ENCODE peak calls at places on chromosomes 12 and 14, in eight cellular contexts. U is GM23248, O is GM23338, M is HCT116, E is neural progenitor cell, N is SK-N-SH, D is MM.1S, J is hepatocyte. Q is an unnamed sample. For H3K4me1, the result is how much of the 10 kb centered on the place peaks cover.

GRCh38 chr12:20946732-20947131 is 136.2 kb downstream of the SLCO1B3 start:
- DNase-seq in U (peak), O (peak), M (peak), E (peak), N (peak), D (peak), J (peak), Q (peak)

GRCh38 chr12:69459477-69459876 is 10.7 kb upstream of the FRS2 start:
- DNase-seq in U (no peak), O (no peak), M (no peak), E (no peak), N (no peak), D (no peak), J (no peak), Q (no peak)

GRCh38 chr12:112803620-112804279 is 12.2 kb downstream of the RPH3A start:
- DNase-seq in U (no peak), O (peak), M (no peak), E (no peak), N (no peak), D (no peak), J (no peak), Q (no peak)

GRCh38 chr12:29148065-29148957 is 767 bp upstream of the FAR2 start:
- DNase-seq in U (peak), O (no peak), M (no peak), E (peak), N (peak), D (no peak), J (peak), Q (no peak)

GRCh38 chr14:89378119-89378518 is 38.9 kb downstream of the FOXN3 start:
- DNase-seq in U (peak), O (no peak), M (no peak), E (no peak), N (no peak), D (no peak), J (no peak), Q (no peak)

GRCh38 chr12:17296882-17297281 is 690.9 kb upstream of the LMO3 start:
- DNase-seq in U (no peak), O (no peak), M (no peak), E (no peak), N (no peak), D (no peak), J (no peak), Q (no peak)

GRCh38 chr14:103185051-103186027 is 62.1 kb downstream of the TNFAIP2 start:
- DNase-seq in U (peak), O (peak), M (peak), E (peak), N (peak), D (peak), J (peak), Q (peak)

GRCh38 chr14:90756755-90757345 is 59.4 kb downstream of the TTC7B start:
- DNase-seq in U (no peak), O (peak), M (no peak), E (peak), N (no peak), D (no peak), J (no peak), Q (peak)

GRCh38 chr12:53785161-53785560 is 33.4 kb upstream of the CISTR start:
- DNase-seq in U (no peak), O (no peak), M (no peak), E (no peak), N (no peak), D (no peak), J (no peak), Q (no peak)

GRCh38 chr12:89098390-89099102 is 253.8 kb downstream of the DUSP6 start:
- DNase-seq in U (peak), O (peak), M (no peak), E (peak), N (peak), D (no peak), J (peak), Q (no peak)

GRCh38 chr12:28443337-28443736 is 253.1 kb downstream of the CCDC91 start:
- DNase-seq in U (no peak), O (no peak), M (no peak), E (no peak), N (no peak), D (no peak), J (no peak), Q (no peak)

GRCh38 chr14:37139710-37140109 is 32.7 kb downstream of the SLC25A21 start:
- DNase-seq in U (no peak), O (no peak), M (no peak), E (no peak), N (no peak), D (no peak), J (no peak), Q (no peak)

GRCh38 chr12:14896477-14897184 is 11.0 kb upstream of the MGP start:
- DNase-seq in U (peak), O (no peak), M (no peak), E (no peak), N (no peak), D (no peak), J (peak), Q (no peak)

GRCh38 chr12:24592048-24592447 is 356.9 kb downstream of the BCAT1 start:
- DNase-seq in U (no peak), O (no peak), M (no peak), E (no peak), N (no peak), D (no peak), J (no peak), Q (no peak)

GRCh38 chr12:47247418-47247817 is 167.7 kb upstream of the AMIGO2 start:
- DNase-seq in U (no peak), O (no peak), M (no peak), E (no peak), N (no peak), D (no peak), J (no peak), Q (no peak)

GRCh38 chr12:25054783-25055144 is 105.9 kb upstream of the BCAT1 start:
- DNase-seq in U (peak), O (no peak), M (no peak), E (no peak), N (no peak), D (no peak), J (no peak), Q (peak)

GRCh38 chr12:9909724-9910123 is 22.4 kb downstream of the CLEC2A start:
- DNase-seq in U (no peak), O (no peak), M (no peak), E (no peak), N (no peak), D (no peak), J (no peak), Q (no peak)

GRCh38 chr12:58950739-58951100 is 30.4 kb upstream of the LRIG3 start:
- DNase-seq in U (no peak), O (no peak), M (no peak), E (no peak), N (no peak), D (no peak), J (peak), Q (no peak)

GRCh38 chr14:30710870-30711269 is 88.8 kb downstream of the SCFD1 start:
- DNase-seq in U (peak), O (no peak), M (no peak), E (no peak), N (no peak), D (no peak), J (no peak), Q (no peak)

GRCh38 chr14:72710212-72710611 is 183.7 kb downstream of the DPF3 start:
- DNase-seq in U (peak), O (no peak), M (no peak), E (no peak), N (no peak), D (no peak), J (no peak), Q (no peak)

GRCh38 chr12:91349451-91349850 is 166.8 kb upstream of the DCN start:
- DNase-seq in U (peak), O (no peak), M (no peak), E (no peak), N (no peak), D (no peak), J (no peak), Q (no peak)

GRCh38 chr12:71955946-71956345 is 17.3 kb downstream of the TPH2 start:
- DNase-seq in U (peak), O (no peak), M (no peak), E (no peak), N (no peak), D (no peak), J (no peak), Q (no peak)

GRCh38 chr14:63524537-63525155 is 18.5 kb downstream of the PPP2R5E start:
- DNase-seq in U (no peak), O (no peak), M (no peak), E (no peak), N (no peak), D (no peak), J (no peak), Q (peak)

GRCh38 chr14:82720931-82721330 is 1187.3 kb upstream of the SEL1L start:
- DNase-seq in U (no peak), O (peak), M (no peak), E (peak), N (no peak), D (peak), J (no peak), Q (no peak)

GRCh38 chr14:92973265-92973797 is 50.4 kb downstream of the CHGA start:
- DNase-seq in U (peak), O (peak), M (no peak), E (peak), N (peak), D (no peak), J (peak), Q (peak)

GRCh38 chr12:91628656-91629055 is 446.0 kb upstream of the DCN start:
- DNase-seq in U (peak), O (no peak), M (no peak), E (no peak), N (no peak), D (no peak), J (no peak), Q (no peak)

GRCh38 chr12:113826805-113827204 is 139.3 kb downstream of the RBM19 start:
- DNase-seq in U (no peak), O (peak), M (no peak), E (no peak), N (no peak), D (no peak), J (no peak), Q (no peak)

GRCh38 chr12:74441872-74442271 is 95.8 kb upstream of the ATXN7L3B start:
- DNase-seq in U (no peak), O (peak), M (no peak), E (peak), N (no peak), D (no peak), J (no peak), Q (no peak)

GRCh38 chr14:105485720-105486332 is 860 bp upstream of the CRIP1 start:
- DNase-seq in U (no peak), O (peak), M (no peak), E (peak), N (peak), D (no peak), J (peak), Q (no peak)

GRCh38 chr12:54030889-54031860 is 1.7 kb upstream of the HOXC5 start:
- DNase-seq in U (peak), O (peak), M (no peak), E (peak), N (no peak), D (no peak), J (peak), Q (no peak)

GRCh38 chr14:81710232-81710845 is 176.7 kb upstream of the SEL1L start:
- DNase-seq in U (peak), O (peak), M (peak), E (peak), N (peak), D (peak), J (peak), Q (peak)

GRCh38 chr14:58637391-58638230 is at the start of gene DACT1:
- DNase-seq in U (peak), O (peak), M (no peak), E (peak), N (peak), D (peak), J (peak), Q (no peak)

GRCh38 chr12:64569923-64570595 is 40.2 kb upstream of the RASSF3 start:
- DNase-seq in U (no peak), O (no peak), M (no peak), E (no peak), N (no peak), D (no peak), J (no peak), Q (no peak)

DNA sequence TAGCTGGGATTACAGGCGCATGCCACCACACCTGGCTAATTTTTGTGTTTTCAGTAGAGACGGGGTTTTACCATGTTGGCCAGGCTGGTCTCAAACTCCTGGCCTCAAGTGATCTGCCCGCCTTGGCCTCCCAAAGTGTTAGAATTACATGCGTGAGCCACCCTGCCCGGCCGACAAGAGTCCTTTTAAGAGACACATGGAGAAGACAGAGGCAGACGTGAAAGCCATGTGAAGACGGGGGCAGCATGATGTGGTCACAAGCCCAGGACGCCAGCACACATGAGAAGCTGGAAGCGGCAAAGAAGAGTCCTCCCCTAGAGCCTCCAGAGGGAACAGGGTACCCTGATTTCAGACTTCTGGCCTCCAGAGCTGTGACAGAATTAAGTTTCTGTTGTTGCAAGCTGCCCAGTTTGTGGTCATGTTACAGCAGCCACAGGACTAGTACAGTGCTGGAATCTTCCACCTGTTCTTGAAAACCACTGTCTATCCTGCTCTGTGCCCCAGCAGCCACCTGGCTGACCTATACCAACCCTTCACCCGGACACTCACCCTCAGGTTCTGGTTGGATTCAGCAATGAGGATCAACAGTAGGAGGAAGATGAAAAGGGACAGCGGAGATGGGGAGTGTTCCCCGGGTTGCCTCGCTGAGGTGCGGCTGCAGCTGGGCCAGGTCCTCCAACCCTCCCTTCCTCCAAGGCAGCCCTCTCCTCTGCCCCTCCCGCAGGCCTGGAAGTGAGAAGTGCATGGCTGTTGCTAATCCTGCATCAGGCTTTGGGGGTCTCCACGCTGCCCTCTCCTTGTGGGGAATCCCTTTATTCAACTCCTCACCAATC is 16.9 kb downstream of the VPS37B start:
- DNase-seq in U (no peak), O (no peak), M (no peak), E (no peak), N (no peak), D (peak), J (no peak), Q (no peak)
- H3K4me1 ChIP-seq in U (under half), O (under half), M (under half), E (under half), N (under half), D (half or more), J (under half), Q (under half)

GRCh38 chr14:53295985-53296582 is 143.0 kb upstream of the DDHD1 start:
- DNase-seq in U (peak), O (peak), M (peak), E (peak), N (peak), D (peak), J (peak), Q (peak)
- H3K4me2 ChIP-seq in U (no peak), O (no peak), M (peak), E (no peak), N (no peak), D (no peak), J (no peak), Q (no peak)

GRCh38 chr14:76844223-76844622 is 18.0 kb downstream of the LRRC74A start:
- DNase-seq in U (peak), O (peak), M (peak), E (peak), N (no peak), D (no peak), J (no peak), Q (no peak)
- TF ChIP-seq EZH2phosphoT487 in U (no peak), O (no peak), M (no peak), E (no peak), N (no peak), D (no peak), J (no peak), Q (no peak)

GRCh38 chr12:108306014-108306501 is 33.1 kb downstream of the CMKLR1 start:
- DNase-seq in U (peak), O (no peak), M (no peak), E (peak), N (no peak), D (no peak), J (peak), Q (no peak)

GRCh38 chr12:108304633-108305032 is 34.5 kb downstream of the CMKLR1 start:
- DNase-seq in U (no peak), O (peak), M (no peak), E (no peak), N (peak), D (no peak), J (peak), Q (no peak)

GRCh38 chr12:108307006-108307405 is 32.1 kb downstream of the CMKLR1 start:
- DNase-seq in U (peak), O (no peak), M (no peak), E (no peak), N (no peak), D (no peak), J (no peak), Q (no peak)

GRCh38 chr12:108306506-108306905 is 32.6 kb downstream of the CMKLR1 start:
- DNase-seq in U (no peak), O (no peak), M (no peak), E (no peak), N (no peak), D (no peak), J (no peak), Q (no peak)

GRCh38 chr12:108305520-108305919 is 33.6 kb downstream of the CMKLR1 start:
- DNase-seq in U (peak), O (no peak), M (no peak), E (no peak), N (peak), D (no peak), J (peak), Q (no peak)
- H3K4me1 ChIP-seq in U (half or more), O (under half), M (under half), E (under half), N (under half), D (under half), J (under half), Q (under half)

GRCh38 chr12:116390656-116391335 is 113.3 kb upstream of the MED13L start:
- DNase-seq in U (peak), O (no peak), M (no peak), E (no peak), N (no peak), D (no peak), J (no peak), Q (no peak)
- H3K4me2 ChIP-seq in U (no peak), O (no peak), M (peak), E (no peak), N (no peak), D (no peak), J (no peak), Q (no peak)

DNA sequence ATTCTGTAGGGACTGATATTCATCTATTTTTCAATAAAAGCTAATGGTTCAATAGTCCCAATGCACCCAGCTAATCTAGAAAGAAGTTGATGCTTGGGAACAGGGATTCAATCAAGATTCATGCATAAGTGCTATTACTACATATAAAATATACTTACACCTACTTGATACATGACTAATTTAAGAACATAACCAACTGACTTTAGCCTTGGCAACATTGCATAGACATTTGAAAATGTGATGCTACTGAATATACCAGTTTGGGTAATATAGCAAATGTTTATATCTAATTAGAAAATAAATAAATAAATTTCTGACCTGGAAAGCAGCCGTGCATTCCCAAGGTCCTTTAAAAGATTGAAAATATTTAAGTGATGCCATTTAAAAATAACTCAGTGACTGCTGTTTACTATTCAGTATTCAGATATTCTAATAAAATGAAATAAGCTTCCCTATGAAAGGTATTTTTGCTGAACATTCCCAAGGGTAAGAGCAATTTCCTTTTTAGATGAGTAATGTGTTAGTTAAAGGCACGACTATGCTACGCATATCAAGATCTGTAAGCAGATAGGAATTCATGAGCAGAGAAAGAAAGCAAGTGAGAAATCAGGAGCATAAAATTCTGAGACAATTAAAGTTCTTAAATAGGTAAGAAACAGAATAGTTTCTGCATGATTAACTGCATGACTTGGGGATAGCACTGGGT is 160.6 kb upstream of the SYT1 start:
- DNase-seq in U (peak), O (no peak), M (peak), E (no peak), N (no peak), D (no peak), J (no peak), Q (no peak)
- TF ChIP-seq EZH2phosphoT487 in U (no peak), O (no peak), M (no peak), E (no peak), N (no peak), D (no peak), J (no peak), Q (no peak)

Q was measured in OCI-LY7.